ENCODE peak calls at places on chromosome 12, in four cellular contexts. One of them, this sample, is unnamed.

GRCh38 chr12:115934046-115934445 is 343.4 kb downstream of the MED13L start:
- DNase-seq in smooth muscle cell of the brain vasculature: no peak
- DNase-seq in germinal center: no peak
- DNase-seq in heart left ventricle: no peak
- DNase-seq in this sample: no peak

GRCh38 chr12:91913651-91914050 is 232.0 kb downstream of the BTG1 start:
- DNase-seq in smooth muscle cell of the brain vasculature: no peak
- DNase-seq in germinal center: no peak
- DNase-seq in heart left ventricle: no peak
- DNase-seq in this sample: no peak

GRCh38 chr12:90619943-90620342 is 335.0 kb downstream of the CCER1 start:
- DNase-seq in smooth muscle cell of the brain vasculature: no peak
- DNase-seq in germinal center: no peak
- DNase-seq in heart left ventricle: no peak
- DNase-seq in this sample: no peak

GRCh38 chr12:129215436-129216025 is 362.3 kb downstream of the GLT1D1 start:
- DNase-seq in smooth muscle cell of the brain vasculature: no peak
- DNase-seq in germinal center: no peak
- DNase-seq in heart left ventricle: no peak
- DNase-seq in this sample: no peak

GRCh38 chr12:75638792-75639191 is 127.4 kb upstream of the KRR1 start:
- DNase-seq in smooth muscle cell of the brain vasculature: no peak
- DNase-seq in germinal center: no peak
- DNase-seq in heart left ventricle: no peak
- DNase-seq in this sample: no peak

GRCh38 chr12:113239288-113239771 is 18.1 kb downstream of the TPCN1 start:
- DNase-seq in smooth muscle cell of the brain vasculature: no peak
- DNase-seq in germinal center: no peak
- DNase-seq in heart left ventricle: no peak
- DNase-seq in this sample: no peak

GRCh38 chr12:42568952-42569916 is 20.3 kb downstream of the PRICKLE1 start:
- DNase-seq in smooth muscle cell of the brain vasculature: no peak
- DNase-seq in germinal center: peak
- DNase-seq in heart left ventricle: no peak
- DNase-seq in this sample: no peak

GRCh38 chr12:93982847-93983315 is 165.5 kb upstream of the PLXNC1 start:
- DNase-seq in smooth muscle cell of the brain vasculature: peak
- DNase-seq in germinal center: no peak
- DNase-seq in heart left ventricle: no peak
- DNase-seq in this sample: no peak

GRCh38 chr12:80702889-80703605 is 4.4 kb upstream of the MYF6 start:
- DNase-seq in smooth muscle cell of the brain vasculature: peak
- DNase-seq in germinal center: no peak
- DNase-seq in heart left ventricle: no peak
- DNase-seq in this sample: no peak

GRCh38 chr12:62268956-62269355 is 8.8 kb downstream of the USP15 start:
- DNase-seq in smooth muscle cell of the brain vasculature: no peak
- DNase-seq in germinal center: no peak
- DNase-seq in heart left ventricle: no peak
- DNase-seq in this sample: no peak

GRCh38 chr12:48029811-48030650 is 25.8 kb upstream of the COL2A1 start:
- DNase-seq in smooth muscle cell of the brain vasculature: no peak
- DNase-seq in germinal center: no peak
- DNase-seq in heart left ventricle: no peak
- DNase-seq in this sample: no peak

GRCh38 chr12:6941267-6941666 is 2.3 kb upstream of the RNU7-1 start:
- DNase-seq in smooth muscle cell of the brain vasculature: no peak
- DNase-seq in germinal center: no peak
- DNase-seq in heart left ventricle: no peak
- DNase-seq in this sample: no peak

GRCh38 chr12:55722948-55723347 is 2.8 kb downstream of the RDH5 start:
- DNase-seq in smooth muscle cell of the brain vasculature: no peak
- DNase-seq in germinal center: no peak
- DNase-seq in heart left ventricle: no peak
- DNase-seq in this sample: no peak

GRCh38 chr12:93122569-93123091 is 193.5 kb upstream of the EEA1 start:
- DNase-seq in smooth muscle cell of the brain vasculature: no peak
- DNase-seq in germinal center: no peak
- DNase-seq in heart left ventricle: no peak
- DNase-seq in this sample: no peak

GRCh38 chr12:6695313-6696045 is 5.1 kb downstream of the PIANP start:
- DNase-seq in smooth muscle cell of the brain vasculature: no peak
- DNase-seq in germinal center: no peak
- DNase-seq in heart left ventricle: no peak
- DNase-seq in this sample: no peak

GRCh38 chr12:95701275-95701674 is 89.3 kb downstream of the NTN4 start:
- DNase-seq in smooth muscle cell of the brain vasculature: peak
- DNase-seq in germinal center: no peak
- DNase-seq in heart left ventricle: no peak
- DNase-seq in this sample: no peak

GRCh38 chr12:79521576-79521975 is 169.2 kb downstream of the PAWR start:
- DNase-seq in smooth muscle cell of the brain vasculature: no peak
- DNase-seq in germinal center: no peak
- DNase-seq in heart left ventricle: no peak
- DNase-seq in this sample: no peak

GRCh38 chr12:114399664-114400211 is 6.2 kb downstream of the TBX5 start:
- DNase-seq in smooth muscle cell of the brain vasculature: no peak
- DNase-seq in germinal center: no peak
- DNase-seq in heart left ventricle: no peak
- DNase-seq in this sample: no peak